ENCODE peak calls at places on chromosomes 11 and 22, in ten cellular contexts. I, N, V, E, X, M, P, A, W and S are unnamed samples.

GRCh38 chr11:66071326-66071870 is 1.3 kb downstream of the PACS1 start:
- DNase-seq in I (no peak), N (no peak), V (no peak), E (no peak), X (no peak), M (no peak), P (no peak), A (peak; percentile 19), W (no peak), S (no peak)

GRCh38 chr11:19762266-19762665 is 49.6 kb downstream of the NAV2 start:
- DNase-seq in I (no peak), N (no peak), V (no peak), E (no peak), X (no peak), M (no peak), P (no peak), A (no peak), W (no peak), S (no peak)

GRCh38 chr11:34757026-34757451 is 136.1 kb downstream of the EHF start:
- DNase-seq in I (no peak), N (no peak), V (no peak), E (no peak), X (no peak), M (no peak), P (no peak), A (peak; percentile 31), W (no peak), S (peak; percentile 95)

GRCh38 chr11:48037709-48038468 is 57.5 kb downstream of the PTPRJ start:
- DNase-seq in I (peak; percentile 62), N (no peak), V (no peak), E (no peak), X (no peak), M (no peak), P (peak; percentile 54), A (no peak), W (peak; percentile 77), S (peak; percentile 33)

GRCh38 chr22:46941958-46942815 is 179.7 kb downstream of the TBC1D22A start:
- DNase-seq in I (no peak), N (no peak), V (no peak), E (no peak), X (no peak), M (no peak), P (no peak), A (no peak), W (peak; percentile 13), S (no peak)

GRCh38 chr11:120326845-120327281 is 1.8 kb downstream of the TLCD5 start:
- DNase-seq in I (peak; percentile 62), N (no peak), V (no peak), E (no peak), X (no peak), M (no peak), P (peak; percentile 54), A (no peak), W (peak; percentile 51), S (no peak)

GRCh38 chr22:41873391-41873790 is 40.5 kb downstream of the SREBF2 start:
- DNase-seq in I (no peak), N (no peak), V (no peak), E (no peak), X (no peak), M (no peak), P (no peak), A (no peak), W (no peak), S (no peak)

GRCh38 chr11:67438121-67438902 is 830 bp upstream of the PTPRCAP start:
- DNase-seq in I (no peak), N (no peak), V (no peak), E (no peak), X (no peak), M (no peak), P (no peak), A (no peak), W (no peak), S (no peak)

GRCh38 chr22:29400576-29400975 is 12.2 kb upstream of the AP1B1 start:
- DNase-seq in I (no peak), N (no peak), V (no peak), E (no peak), X (no peak), M (no peak), P (no peak), A (no peak), W (no peak), S (no peak)

GRCh38 chr11:45896392-45897068 is 10.5 kb downstream of the FREY1 start:
- DNase-seq in I (no peak), N (peak; percentile 85), V (no peak), E (peak; percentile 84), X (peak; percentile 48), M (peak; percentile 55), P (no peak), A (no peak), W (no peak), S (no peak)

DNA sequence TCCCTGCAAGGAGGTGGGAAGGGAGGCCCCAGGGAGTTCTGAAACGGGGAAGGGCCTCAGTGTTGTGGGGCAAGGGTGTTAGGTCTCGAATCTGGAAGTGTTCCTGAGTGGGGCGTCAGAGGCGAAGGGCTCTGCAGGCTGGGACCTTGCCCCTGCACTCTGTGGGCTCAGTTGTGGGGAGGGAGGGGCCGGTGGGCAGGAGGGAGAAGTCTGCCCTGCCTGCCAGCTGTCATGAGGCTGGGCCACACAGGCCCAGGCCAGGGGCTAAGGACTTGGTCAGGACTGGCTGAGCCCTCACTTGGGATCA is at the start of gene CRACR2B:
- DNase-seq in I (no peak), N (no peak), V (no peak), E (no peak), X (no peak), M (no peak), P (no peak), A (no peak), W (no peak), S (no peak)
- H3K4me2 ChIP-seq in I (peak within 1 kb of the TSS; percentile 68), N (peak within 1 kb of the TSS; percentile 98), V (peak within 1 kb of the TSS; percentile 87), E (peak within 1 kb of the TSS; percentile 80), X (peak within 1 kb of the TSS; percentile 83), M (peak within 1 kb of the TSS; percentile 52), P (peak within 1 kb of the TSS; percentile 96), A (peak within 1 kb of the TSS; percentile 75), W (peak within 1 kb of the TSS; percentile 17), S (peak within 1 kb of the TSS; percentile 84)

GRCh38 chr11:44065161-44065571 is 904 bp upstream of the ACCS start:
- DNase-seq in I (no peak), N (peak; percentile 79), V (no peak), E (peak; percentile 65), X (no peak), M (peak; percentile 66), P (no peak), A (no peak), W (no peak), S (no peak)
- H3K4me3 ChIP-seq in I (no peak overlapping the region), N (peak overlapping the region; percentile 70), V (peak overlapping the region; percentile 75), E (no peak overlapping the region), X (no peak overlapping the region), M (no peak overlapping the region), P (no peak overlapping the region), A (no peak overlapping the region), W (no peak overlapping the region), S (no peak overlapping the region)

DNA sequence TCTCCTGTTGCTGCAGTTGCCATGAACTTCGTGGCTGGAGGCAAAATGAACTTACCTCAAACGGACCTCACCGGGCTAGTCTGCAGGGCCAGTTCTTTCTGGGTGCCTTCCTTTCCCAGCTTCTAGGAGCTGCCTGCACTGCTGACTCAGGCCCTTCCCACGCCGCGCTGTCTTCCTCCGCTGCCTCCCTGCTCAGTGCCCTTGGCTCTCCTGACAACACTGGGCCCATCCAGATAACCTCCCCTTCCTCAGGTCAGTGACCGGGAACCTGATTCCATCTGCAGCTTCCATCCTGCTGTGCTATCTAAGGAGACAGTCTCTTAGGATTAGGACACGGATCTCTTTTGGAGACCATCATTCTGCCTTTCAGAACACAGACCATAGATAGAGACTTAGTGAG is 19.3 kb downstream of the MOB2 start:
- DNase-seq in I (no peak), N (no peak), V (no peak), E (no peak), X (no peak), M (no peak), P (no peak), A (no peak), W (no peak), S (no peak)
- H3K4me2 ChIP-seq in I (no peak overlapping the region), N (no peak overlapping the region), V (no peak overlapping the region), E (no peak overlapping the region), X (no peak overlapping the region), M (no peak overlapping the region), P (no peak overlapping the region), A (no peak overlapping the region), W (no peak overlapping the region), S (no peak overlapping the region)

GRCh38 chr11:26283852-26284421 is 48.0 kb upstream of the ANO3 start:
- DNase-seq in I (no peak), N (peak; percentile 13), V (no peak), E (no peak), X (no peak), M (no peak), P (no peak), A (no peak), W (no peak), S (no peak)
- H3K4me3 ChIP-seq in I (peak overlapping the region; percentile 54), N (peak overlapping the region; percentile 49), V (peak overlapping the region; percentile 51), E (peak overlapping the region; percentile 60), X (no peak overlapping the region), M (no peak overlapping the region), P (peak overlapping the region; percentile 63), A (no peak overlapping the region), W (no peak overlapping the region), S (peak overlapping the region; percentile 61)

DNA sequence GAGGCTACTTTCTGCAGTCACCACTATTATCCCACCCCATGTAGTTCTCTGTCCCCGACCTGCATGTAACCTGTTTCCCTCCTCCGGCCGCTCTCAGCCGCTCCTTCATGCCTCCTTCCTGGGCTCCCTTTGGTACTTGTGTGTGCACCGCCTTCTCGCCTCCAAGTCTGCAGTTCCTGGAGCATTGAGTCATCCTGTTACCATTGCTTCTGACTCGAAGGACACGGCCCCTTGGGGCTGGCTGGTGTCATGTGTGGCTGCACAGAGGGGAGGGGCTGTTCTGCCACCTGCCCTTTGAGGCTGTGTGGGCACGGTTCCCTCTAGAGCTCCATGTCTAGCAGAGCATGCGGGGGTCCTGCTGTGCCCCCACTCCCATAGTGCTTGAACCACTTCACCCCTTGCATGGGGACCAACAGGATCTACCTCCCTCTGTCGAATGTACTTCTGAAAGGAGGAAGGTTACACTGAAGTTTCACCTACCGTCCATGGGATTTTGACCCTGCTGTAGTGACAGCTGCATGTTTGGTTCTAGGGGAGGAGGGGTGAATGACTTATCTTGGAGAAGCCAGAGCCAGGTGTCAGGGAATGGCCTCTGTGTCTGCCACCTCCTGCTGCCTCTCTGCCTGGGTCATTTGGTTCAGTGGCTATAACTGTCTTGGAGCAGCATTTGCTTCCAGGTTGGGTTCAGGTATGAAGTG is 39.6 kb downstream of the BCR start:
- DNase-seq in I (peak; percentile 81), N (no peak), V (no peak), E (no peak), X (no peak), M (peak; percentile 79), P (peak; percentile 71), A (peak; percentile 52), W (peak; percentile 61), S (peak; percentile 33)
- H3K4me2 ChIP-seq in I (peak overlapping the region; percentile 51), N (peak overlapping the region; percentile 66), V (no peak overlapping the region), E (no peak overlapping the region), X (no peak overlapping the region), M (peak overlapping the region; percentile 19), P (peak overlapping the region; percentile 59), A (peak overlapping the region; percentile 46), W (peak overlapping the region; percentile 60), S (peak overlapping the region; percentile 58)

GRCh38 chr11:61567286-61568061 is 13.4 kb downstream of the SYT7 start:
- DNase-seq in I (peak; percentile 71), N (peak; percentile 92), V (peak; percentile 92), E (peak; percentile 95), X (peak; percentile 91), M (peak; percentile 92), P (peak; percentile 57), A (peak; percentile 70), W (peak; percentile 73), S (peak; percentile 86)
- H3K4me3 ChIP-seq in I (peak overlapping the region; percentile 21), N (peak overlapping the region; percentile 59), V (peak overlapping the region; percentile 31), E (peak overlapping the region; percentile 45), X (peak overlapping the region; percentile 62), M (no peak overlapping the region), P (no peak overlapping the region), A (no peak overlapping the region), W (no peak overlapping the region), S (peak overlapping the region; percentile 13)